ENCODE peak calls at places on chromosome 21, in six cellular contexts. N, S, F, O, D and Z are unnamed samples.

GRCh38 chr21:23886828-23887708 is 1720.2 kb downstream of the MRPL39 start:
- DNase-seq in N (no peak), S (no peak), F (no peak), O (no peak), D (no peak), Z (no peak)

GRCh38 chr21:21156919-21157318 is 158.7 kb downstream of the NCAM2 start:
- DNase-seq in N (no peak), S (no peak), F (no peak), O (no peak), D (no peak), Z (no peak)

GRCh38 chr21:33403786-33404571 is 766 bp downstream of the IFNGR2 start:
- DNase-seq in N (peak; percentile 42), S (peak; percentile 77), F (peak; percentile 77), O (peak; percentile 62), D (no peak), Z (no peak)

GRCh38 chr21:29613021-29613420 is 314.3 kb downstream of the BACH1 start:
- DNase-seq in N (no peak), S (no peak), F (no peak), O (no peak), D (no peak), Z (no peak)

GRCh38 chr21:46135782-46136181 is 19.6 kb downstream of the FTCD start:
- DNase-seq in N (no peak), S (no peak), F (no peak), O (no peak), D (no peak), Z (no peak)

GRCh38 chr21:43331962-43332458 is 94.9 kb downstream of the SIK1 start:
- DNase-seq in N (no peak), S (no peak), F (no peak), O (no peak), D (no peak), Z (no peak)

GRCh38 chr21:32770514-32771133 is 931 bp downstream of the PAXBP1 start:
- DNase-seq in N (peak; percentile 32), S (no peak), F (no peak), O (no peak), D (no peak), Z (no peak)

GRCh38 chr21:21096956-21097355 is 98.7 kb downstream of the NCAM2 start:
- DNase-seq in N (no peak), S (no peak), F (no peak), O (no peak), D (no peak), Z (no peak)

GRCh38 chr21:28325618-28326017 is 667.1 kb downstream of the LTN1 start:
- DNase-seq in N (no peak), S (no peak), F (no peak), O (no peak), D (no peak), Z (no peak)

GRCh38 chr21:21385404-21385803 is 387.2 kb downstream of the NCAM2 start:
- DNase-seq in N (peak; percentile 13), S (no peak), F (no peak), O (no peak), D (no peak), Z (no peak)

GRCh38 chr21:29299906-29300546 is 1.3 kb downstream of the BACH1 start:
- DNase-seq in N (peak; percentile 83), S (peak; percentile 60), F (no peak), O (peak; percentile 39), D (peak; percentile 92), Z (no peak)

GRCh38 chr21:21997390-21998333 is 999.5 kb downstream of the NCAM2 start:
- DNase-seq in N (peak; percentile 77), S (no peak), F (no peak), O (no peak), D (no peak), Z (no peak)

GRCh38 chr21:34807146-34807880 is 138.5 kb downstream of the CLIC6 start:
- DNase-seq in N (peak; percentile 39), S (no peak), F (no peak), O (no peak), D (peak; percentile 65), Z (peak; percentile 30)

GRCh38 chr21:34885125-34885524 is 164.0 kb downstream of the RUNX1 start:
- DNase-seq in N (no peak), S (no peak), F (no peak), O (no peak), D (no peak), Z (no peak)

GRCh38 chr21:16117851-16118592 is 388.2 kb downstream of the USP25 start:
- DNase-seq in N (no peak), S (no peak), F (no peak), O (no peak), D (peak; percentile 68), Z (no peak)

GRCh38 chr21:28554660-28555475 is 437.8 kb downstream of the LTN1 start:
- DNase-seq in N (no peak), S (no peak), F (peak; percentile 45), O (no peak), D (no peak), Z (no peak)

GRCh38 chr21:30234643-30235042 is 18.7 kb upstream of the CLDN8 start:
- DNase-seq in N (no peak), S (no peak), F (no peak), O (no peak), D (no peak), Z (no peak)

GRCh38 chr21:46183910-46184624 is at the start of gene SPATC1L:
- DNase-seq in N (peak; percentile 79), S (peak; percentile 60), F (peak; percentile 74), O (peak; percentile 39), D (no peak), Z (no peak)

GRCh38 chr21:14737922-14738321 is 191.8 kb upstream of the SAMSN1 start:
- DNase-seq in N (peak; percentile 69), S (no peak), F (no peak), O (peak; percentile 31), D (no peak), Z (no peak)

GRCh38 chr21:34865922-34866271 is 183.2 kb downstream of the RUNX1 start:
- DNase-seq in N (no peak), S (no peak), F (peak; percentile 49), O (no peak), D (no peak), Z (no peak)

GRCh38 chr21:46151261-46151988 is 4.0 kb downstream of the FTCD start:
- DNase-seq in N (no peak), S (peak; percentile 40), F (no peak), O (peak; percentile 20), D (no peak), Z (no peak)

GRCh38 chr21:43362306-43362927 is 64.5 kb downstream of the SIK1 start:
- DNase-seq in N (peak; percentile 79), S (peak; percentile 83), F (peak; percentile 63), O (peak; percentile 56), D (no peak), Z (no peak)

GRCh38 chr21:26732442-26733221 is 112.6 kb downstream of the ADAMTS1 start:
- DNase-seq in N (peak; percentile 61), S (no peak), F (peak; percentile 80), O (peak; percentile 44), D (no peak), Z (no peak)

GRCh38 chr21:16536661-16537359 is 807.0 kb downstream of the USP25 start:
- DNase-seq in N (peak; percentile 20), S (no peak), F (no peak), O (no peak), D (no peak), Z (no peak)

GRCh38 chr21:40300300-40300699 is 433.1 kb downstream of the PCP4 start:
- DNase-seq in N (no peak), S (no peak), F (no peak), O (no peak), D (no peak), Z (no peak)

GRCh38 chr21:44818636-44819011 is 762 bp upstream of the SUMO3 start:
- DNase-seq in N (no peak), S (peak; percentile 66), F (no peak), O (no peak), D (no peak), Z (no peak)

GRCh38 chr21:44817506-44817880 is 369 bp downstream of the SUMO3 start:
- DNase-seq in N (peak; percentile 93), S (peak; percentile 94), F (peak; percentile 96), O (peak; percentile 94), D (peak; percentile 79), Z (no peak)

GRCh38 chr21:44816761-44817505 is 929 bp downstream of the SUMO3 start:
- DNase-seq in N (no peak), S (peak; percentile 72), F (no peak), O (no peak), D (no peak), Z (no peak)

GRCh38 chr21:44819283-44820243 is 1.7 kb upstream of the SUMO3 start:
- DNase-seq in N (no peak), S (no peak), F (no peak), O (no peak), D (no peak), Z (no peak)

DNA sequence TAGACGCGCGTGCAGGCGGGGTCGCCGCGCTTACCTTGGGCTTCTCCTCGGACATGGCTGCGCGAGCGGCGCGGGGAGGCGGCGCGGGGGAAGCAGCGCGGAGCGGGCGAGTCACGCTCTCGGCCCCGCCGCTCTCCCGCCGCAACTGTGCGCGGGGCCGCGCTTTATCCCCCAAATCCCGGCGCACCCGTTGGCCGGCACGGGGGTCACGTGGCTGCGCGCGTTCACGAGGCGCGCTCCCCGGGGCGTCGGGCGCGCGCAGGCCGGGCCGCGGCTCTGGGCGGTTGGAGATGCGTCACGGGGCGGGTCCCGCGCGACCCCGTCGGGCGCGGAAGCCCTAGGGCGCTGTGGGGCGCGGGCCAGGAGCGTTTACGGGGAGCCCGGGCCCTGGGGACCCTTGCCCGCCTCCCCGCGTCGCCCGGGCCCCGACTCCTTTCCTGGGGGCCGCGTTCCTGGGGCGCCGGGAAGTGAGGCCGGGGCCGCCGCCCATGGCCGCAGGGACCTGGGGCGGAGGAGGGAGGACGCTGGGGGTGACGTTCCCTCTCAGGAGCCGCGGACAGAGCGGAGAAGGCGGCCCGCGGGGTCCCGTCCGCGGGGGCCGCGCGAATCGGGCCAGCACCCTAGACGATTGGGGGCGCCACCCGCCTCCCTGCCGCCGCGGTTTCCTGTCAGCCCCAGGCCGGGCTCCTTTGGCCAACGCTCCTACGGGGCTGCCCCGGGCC is at the start of gene SUMO3:
- DNase-seq in N (peak; percentile 89), S (peak; percentile 90), F (peak; percentile 90), O (peak; percentile 86), D (peak; percentile 50), Z (no peak)
- TF ChIP-seq CTCF in N (peak; percentile 11), S (no peak), F (no peak), O (no peak), D (no peak), Z (no peak)

GRCh38 chr21:39086547-39086946 is 96.7 kb downstream of the PSMG1 start:
- DNase-seq in N (no peak), S (no peak), F (no peak), O (no peak), D (no peak), Z (no peak)
- TF ChIP-seq CTCF in N (no peak), S (no peak), F (peak; percentile 42), O (no peak), D (peak; percentile 2), Z (no peak)

DNA sequence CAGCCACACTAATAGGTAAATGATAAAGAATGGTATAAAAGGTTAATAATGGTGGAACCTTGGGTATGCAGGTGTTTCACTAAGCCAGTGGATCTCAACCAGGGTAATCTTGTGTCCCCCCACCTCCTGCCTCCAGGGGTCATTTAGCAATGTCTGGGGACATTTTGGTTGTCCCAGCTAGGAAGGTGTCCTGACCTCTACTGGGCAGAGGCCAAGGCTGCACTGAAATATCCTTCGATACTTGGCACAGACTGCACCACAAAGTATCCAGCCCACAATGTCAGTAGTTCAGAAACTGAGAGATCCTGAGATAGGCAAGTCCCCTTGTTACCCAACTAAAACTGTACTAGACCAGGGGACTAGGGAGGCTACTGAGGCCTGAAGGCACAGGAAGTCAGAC is 113.6 kb upstream of the TIAM1 start:
- DNase-seq in N (no peak), S (no peak), F (no peak), O (no peak), D (no peak), Z (no peak)
- TF ChIP-seq CTCF in N (no peak), S (no peak), F (peak; percentile 50), O (no peak), D (no peak), Z (no peak)

GRCh38 chr21:36615274-36615964 is 83.5 kb upstream of the SIM2 start:
- DNase-seq in N (peak; percentile 53), S (no peak), F (peak; percentile 60), O (no peak), D (no peak), Z (no peak)
- TF ChIP-seq CTCF in N (peak; percentile 59), S (no peak), F (peak; percentile 55), O (no peak), D (no peak), Z (no peak)